ENCODE peak calls at places on chromosomes 13 and 19, in eight cellular contexts. J is HAP-1, Z is body of pancreas, O is hepatocyte, L is upper lobe of left lung, Q is MG63, W is Karpas-422, R is ovary. F is an unnamed sample.

GRCh38 chr19:47618771-47619170 is 9.8 kb downstream of the BICRA start:
- DNase-seq in O (no peak), Z (peak; percentile 58), J (no peak), R (peak; percentile 56), L (no peak), W (no peak), Q (peak; percentile 46), F (no peak)

GRCh38 chr19:609001-609340 is 19.3 kb downstream of the HCN2 start:
- DNase-seq in W (no peak), O (no peak), R (no peak), L (peak; percentile 90), Q (no peak), Z (no peak), J (no peak), F (no peak)

GRCh38 chr13:50990540-50991506 is 81.2 kb downstream of the RNASEH2B start:
- DNase-seq in O (peak; percentile 69), W (no peak), L (no peak), Q (no peak), Z (peak; percentile 23), J (peak; percentile 83), R (peak; percentile 55), F (no peak)

GRCh38 chr13:30607908-30608307 is 9.8 kb upstream of the USPL1 start:
- DNase-seq in O (no peak), L (no peak), W (peak; percentile 54), R (no peak), J (no peak), Z (no peak), Q (no peak), F (peak; percentile 69)

GRCh38 chr13:39313721-39314120 is 275.5 kb downstream of the NHLRC3 start:
- DNase-seq in L (no peak), J (no peak), Q (no peak), W (no peak), O (no peak), R (no peak), Z (no peak), F (no peak)

GRCh38 chr19:1411255-1412191 is 4.1 kb downstream of the DAZAP1 start:
- DNase-seq in L (peak; percentile 78), W (no peak), R (no peak), J (no peak), Z (peak; percentile 49), O (no peak), Q (peak; percentile 35), F (no peak)

GRCh38 chr13:79631260-79631659 is 150.3 kb downstream of the NDFIP2 start:
- DNase-seq in L (no peak), R (no peak), Z (peak; percentile 13), Q (peak; percentile 49), W (no peak), O (peak; percentile 59), J (no peak), F (no peak)

GRCh38 chr19:16920816-16921529 is 32.2 kb downstream of the F2RL3 start:
- DNase-seq in O (peak; percentile 54), Z (no peak), J (no peak), Q (peak; percentile 95), L (no peak), W (no peak), R (no peak), F (no peak)

DNA sequence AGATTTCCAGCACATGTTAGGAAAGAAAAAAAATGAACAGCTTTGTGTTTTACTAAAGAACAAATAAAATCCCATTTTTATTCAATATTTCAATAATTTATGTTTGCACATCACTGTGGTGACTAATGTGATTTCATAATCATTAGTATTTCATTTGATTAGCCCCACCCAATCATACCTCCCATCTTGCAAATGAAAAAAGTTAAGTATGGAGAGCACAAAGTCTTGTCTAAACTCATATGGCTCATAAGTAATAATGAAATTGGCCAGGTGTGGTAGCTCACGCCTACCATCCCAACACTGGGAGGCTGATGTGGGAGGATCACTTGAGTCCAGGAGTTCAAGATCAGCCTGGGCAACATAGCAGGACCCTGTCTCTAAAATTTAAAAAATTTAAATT is 3.8 kb downstream of the ZNF490 start:
- DNase-seq in W (no peak), L (no peak), J (no peak), R (no peak), Q (no peak), Z (no peak), O (no peak), F (no peak)
- H3K9me3 ChIP-seq in W (no peaks in the 10 kb centered on the region), L (no peaks in the 10 kb centered on the region), J (no peaks in the 10 kb centered on the region), R (no peaks in the 10 kb centered on the region), Q (no peaks in the 10 kb centered on the region), Z (no peaks in the 10 kb centered on the region), O (no peaks in the 10 kb centered on the region), F (no peaks in the 10 kb centered on the region)

GRCh38 chr13:52847322-52847681 is 1.1 kb downstream of the PCDH8 start:
- DNase-seq in Q (no peak), L (no peak), O (no peak), J (no peak), Z (no peak), W (no peak), R (no peak), F (no peak)

GRCh38 chr13:52846567-52847321 is 1.7 kb downstream of the PCDH8 start:
- DNase-seq in Z (peak; percentile 72), Q (no peak), L (peak; percentile 89), O (peak; percentile 84), J (no peak), W (peak; percentile 26), R (peak; percentile 27), F (no peak)

GRCh38 chr13:52848455-52849190 is at the start of gene PCDH8:
- DNase-seq in J (no peak), W (no peak), Q (peak; percentile 65), R (no peak), O (peak; percentile 57), Z (peak; percentile 34), L (peak; percentile 81), F (no peak)

GRCh38 chr13:52845766-52846566 is 2.5 kb downstream of the PCDH8 start:
- DNase-seq in Q (peak; percentile 56), Z (peak; percentile 27), L (peak; percentile 87), W (peak; percentile 6), J (peak; percentile 70), O (peak; percentile 69), R (no peak), F (no peak)

DNA sequence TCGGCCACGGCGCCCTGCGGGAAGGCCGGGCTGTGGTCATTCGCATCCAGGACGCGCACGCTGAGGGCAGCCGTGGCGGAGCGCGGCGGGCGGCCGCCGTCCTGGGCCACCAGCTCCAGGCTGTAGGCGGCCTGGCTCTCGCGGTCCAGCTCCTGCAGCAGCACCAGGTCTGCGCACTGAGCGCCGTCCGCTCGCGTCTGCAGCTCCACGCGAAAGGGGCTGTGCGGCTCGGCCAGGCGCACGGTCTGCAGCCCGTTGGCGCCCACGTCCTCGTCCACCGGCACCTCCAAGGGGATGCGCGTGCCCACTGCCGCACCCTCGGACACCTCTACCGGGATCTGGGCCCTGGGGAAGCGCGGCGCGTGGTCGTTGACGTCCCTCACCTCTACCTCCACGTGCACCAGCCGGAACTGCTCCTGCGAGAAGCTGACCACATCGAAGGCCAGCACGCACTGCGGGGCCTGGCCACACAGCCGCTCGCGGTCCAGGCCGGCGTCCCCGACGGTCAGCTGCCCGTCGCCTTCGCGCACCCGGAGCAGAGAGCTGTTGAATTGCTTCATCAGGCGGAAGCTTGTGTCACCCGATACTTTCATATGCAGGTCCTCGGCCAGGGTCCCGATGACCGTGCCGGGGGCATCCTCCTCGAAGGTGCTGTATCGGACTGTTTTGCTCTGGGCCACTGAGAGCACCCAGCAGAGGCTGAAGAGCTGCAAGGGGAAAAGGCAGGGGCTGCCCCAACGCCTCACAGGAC is 583 bp downstream of the PCDH8 start:
- DNase-seq in W (peak; percentile 11), O (no peak), J (no peak), L (peak; percentile 81), R (no peak), Z (no peak), Q (no peak), F (no peak)
- H3K27me3 ChIP-seq in W (no peaks in the 10 kb centered on the region), O (peaks cover 74% of the 10 kb centered on the region), J (peaks cover 28% of the 10 kb centered on the region), L (peaks cover 68% of the 10 kb centered on the region), R (peaks cover 10% of the 10 kb centered on the region), Z (peaks cover 29% of the 10 kb centered on the region), Q (peaks cover 50% of the 10 kb centered on the region), F (peaks cover 80% of the 10 kb centered on the region)

GRCh38 chr19:53598361-53598760 is 33.4 kb upstream of the DPRX start:
- DNase-seq in O (no peak), Q (no peak), L (no peak), R (no peak), W (no peak), Z (no peak), J (no peak), F (no peak)

GRCh38 chr19:53595510-53595867 is 36.3 kb upstream of the DPRX start:
- DNase-seq in O (no peak), J (no peak), Z (no peak), L (no peak), W (no peak), R (no peak), Q (no peak), F (no peak)

GRCh38 chr19:53596056-53596455 is 35.7 kb upstream of the DPRX start:
- DNase-seq in R (no peak), Q (no peak), L (no peak), O (no peak), J (no peak), W (no peak), Z (no peak), F (no peak)

GRCh38 chr19:53597023-53597422 is 34.8 kb upstream of the DPRX start:
- DNase-seq in Q (peak; percentile 27), R (no peak), L (no peak), O (no peak), J (no peak), W (no peak), Z (no peak), F (no peak)

GRCh38 chr19:53594811-53595509 is 36.8 kb upstream of the DPRX start:
- DNase-seq in L (peak; percentile 49), R (no peak), J (no peak), O (no peak), Q (no peak), W (no peak), Z (no peak), F (no peak)
- H3K9me3 ChIP-seq in L (no peaks in the 10 kb centered on the region), R (no peaks in the 10 kb centered on the region), J (no peaks in the 10 kb centered on the region), O (no peaks in the 10 kb centered on the region), Q (no peaks in the 10 kb centered on the region), W (no peaks in the 10 kb centered on the region), Z (no peaks in the 10 kb centered on the region), F (no peaks in the 10 kb centered on the region)

GRCh38 chr13:27979765-27980279 is 8.7 kb downstream of the URAD start:
- DNase-seq in W (no peak), Q (no peak), O (no peak), J (no peak), L (no peak), Z (no peak), R (no peak), F (no peak)

GRCh38 chr13:27976362-27977177 is 7.5 kb upstream of the CDX2 start:
- DNase-seq in R (no peak), L (no peak), Z (no peak), J (no peak), Q (no peak), O (no peak), W (no peak), F (no peak)

GRCh38 chr13:27979001-27979643 is 9.4 kb downstream of the URAD start:
- DNase-seq in O (no peak), J (no peak), R (no peak), Z (no peak), Q (no peak), W (no peak), L (no peak), F (no peak)

GRCh38 chr13:27977476-27978300 is 8.6 kb upstream of the CDX2 start:
- DNase-seq in Z (no peak), W (no peak), O (no peak), Q (peak; percentile 34), L (no peak), J (no peak), R (no peak), F (no peak)

DNA sequence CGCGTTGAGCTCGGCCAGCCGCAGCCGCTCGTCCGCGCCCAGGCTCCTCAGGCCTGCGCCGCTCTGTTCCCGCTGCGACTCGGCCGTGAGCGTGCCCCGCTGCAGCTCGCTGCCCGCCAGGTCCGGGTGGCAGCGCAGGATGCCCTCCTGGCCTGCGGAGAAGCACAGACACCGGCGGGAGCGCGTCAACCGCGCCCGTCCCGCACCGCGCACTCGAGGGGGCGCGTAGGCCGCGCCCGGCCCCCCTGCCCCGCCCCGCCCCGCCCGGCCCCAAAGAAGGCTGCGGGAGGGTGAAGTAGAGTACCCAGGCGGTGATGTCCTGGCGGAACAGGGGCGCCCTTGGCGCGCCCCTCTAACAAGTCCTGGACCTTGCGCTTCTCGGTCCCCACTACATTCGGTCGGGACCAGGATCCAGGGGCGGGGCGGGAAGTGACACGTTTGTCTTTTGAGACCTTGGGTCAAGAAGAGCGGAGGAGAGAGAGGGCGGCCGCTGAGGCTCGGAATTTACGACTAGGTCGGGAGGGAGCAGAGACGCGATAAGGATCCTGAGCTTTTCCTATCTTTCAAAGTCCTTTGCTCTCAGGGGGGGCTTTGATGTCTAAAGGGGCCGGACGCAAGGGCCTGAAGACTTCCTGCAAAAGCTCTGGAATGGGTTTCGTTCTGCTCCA is 9.3 kb upstream of the CDX2 start:
- DNase-seq in J (no peak), R (no peak), L (no peak), Q (no peak), Z (no peak), O (peak; percentile 81), W (no peak), F (no peak)
- H3K27me3 ChIP-seq in J (peaks cover 3% of the 10 kb centered on the region), R (no peaks in the 10 kb centered on the region), L (peaks cover 80% of the 10 kb centered on the region), Q (peaks cover 25% of the 10 kb centered on the region), Z (peaks cover 30% of the 10 kb centered on the region), O (peaks cover 97% of the 10 kb centered on the region), W (no peaks in the 10 kb centered on the region), F (peaks cover 84% of the 10 kb centered on the region)

F was measured in CD4-positive, alpha-beta T cell.